ENCODE peak calls at places on chromosomes 6 and 20, in five cellular contexts. K is A549, B is prostate gland, I is testis, J is tibial nerve. S is an unnamed sample.
A peak's percentile ranks its signal among the peaks of the same experiment; 100 is the strongest.

GRCh38 chr20:51700809-51701285 is 67.3 kb downstream of the ATP9A start:
- DNase-seq in K (peak; percentile 52), B (peak; percentile 42), I (peak; percentile 42), J (peak; percentile 38), S (peak; percentile 33)

GRCh38 chr6:16361861-16362260 is 123.5 kb downstream of the GMPR start:
- DNase-seq in K (no peak), B (no peak), I (no peak), J (no peak), S (peak; percentile 34)

GRCh38 chr20:12570371-12570770 is 438.4 kb upstream of the SPTLC3 start:
- DNase-seq in K (peak; percentile 17), B (no peak), I (peak; percentile 72), J (no peak), S (peak; percentile 7)

GRCh38 chr6:159342146-159342545 is 172.9 kb downstream of the FNDC1 start:
- DNase-seq in K (no peak), B (no peak), I (no peak), J (no peak), S (no peak)

GRCh38 chr20:16865406-16865805 is 117.2 kb downstream of the OTOR start:
- DNase-seq in K (no peak), B (no peak), I (no peak), J (no peak), S (no peak)

GRCh38 chr6:154410619-154411044 is 54.0 kb upstream of the IPCEF1 start:
- DNase-seq in K (peak; percentile 60), B (peak; percentile 40), I (peak; percentile 68), J (peak; percentile 43), S (peak; percentile 66)

GRCh38 chr6:447381-448165 is 56.0 kb downstream of the IRF4 start:
- DNase-seq in K (no peak), B (no peak), I (peak; percentile 14), J (no peak), S (no peak)

GRCh38 chr6:154594474-154595198 is 84.2 kb upstream of the CNKSR3 start:
- DNase-seq in K (no peak), B (no peak), I (no peak), J (no peak), S (no peak)

GRCh38 chr6:47187108-47187507 is 122.6 kb downstream of the TNFRSF21 start:
- DNase-seq in K (no peak), B (no peak), I (no peak), J (no peak), S (no peak)

GRCh38 chr6:91879346-91879995 is 1292.6 kb upstream of the MAP3K7 start:
- DNase-seq in K (no peak), B (no peak), I (no peak), J (no peak), S (no peak)

GRCh38 chr6:45589367-45589766 is 211.6 kb upstream of the SUPT3H start:
- DNase-seq in K (no peak), B (no peak), I (no peak), J (no peak), S (no peak)

GRCh38 chr6:34469499-34469898 is 3.6 kb downstream of the PACSIN1 start:
- DNase-seq in K (no peak), B (no peak), I (no peak), J (no peak), S (no peak)

GRCh38 chr6:74749211-74750142 is 456.4 kb downstream of the COL12A1 start:
- DNase-seq in K (no peak), B (no peak), I (no peak), J (no peak), S (no peak)

GRCh38 chr6:88209301-88209700 is 43.2 kb upstream of the CNR1 start:
- DNase-seq in K (no peak), B (no peak), I (no peak), J (no peak), S (no peak)

GRCh38 chr6:30682181-30683117 is 4.0 kb downstream of the PPP1R18 start:
- DNase-seq in K (peak; percentile 41), B (no peak), I (peak; percentile 62), J (peak; percentile 59), S (peak; percentile 61)

GRCh38 chr20:21102252-21102609 is 3.9 kb downstream of the LINC00237 start:
- DNase-seq in K (no peak), B (no peak), I (peak; percentile 38), J (no peak), S (no peak)

GRCh38 chr6:45430590-45431202 is 53.0 kb upstream of the SUPT3H start:
- DNase-seq in K (no peak), B (no peak), I (no peak), J (no peak), S (no peak)

GRCh38 chr6:106535012-106535411 is 94.3 kb downstream of the RTN4IP1 start:
- DNase-seq in K (no peak), B (no peak), I (no peak), J (no peak), S (no peak)

GRCh38 chr6:106536357-106536756 is 92.9 kb downstream of the RTN4IP1 start:
- DNase-seq in K (no peak), B (no peak), I (no peak), J (no peak), S (no peak)

GRCh38 chr6:106536863-106537262 is 92.4 kb downstream of the RTN4IP1 start:
- DNase-seq in K (no peak), B (no peak), I (no peak), J (no peak), S (no peak)

GRCh38 chr6:106533079-106533478 is 96.2 kb downstream of the RTN4IP1 start:
- DNase-seq in K (no peak), B (no peak), I (no peak), J (no peak), S (no peak)

DNA sequence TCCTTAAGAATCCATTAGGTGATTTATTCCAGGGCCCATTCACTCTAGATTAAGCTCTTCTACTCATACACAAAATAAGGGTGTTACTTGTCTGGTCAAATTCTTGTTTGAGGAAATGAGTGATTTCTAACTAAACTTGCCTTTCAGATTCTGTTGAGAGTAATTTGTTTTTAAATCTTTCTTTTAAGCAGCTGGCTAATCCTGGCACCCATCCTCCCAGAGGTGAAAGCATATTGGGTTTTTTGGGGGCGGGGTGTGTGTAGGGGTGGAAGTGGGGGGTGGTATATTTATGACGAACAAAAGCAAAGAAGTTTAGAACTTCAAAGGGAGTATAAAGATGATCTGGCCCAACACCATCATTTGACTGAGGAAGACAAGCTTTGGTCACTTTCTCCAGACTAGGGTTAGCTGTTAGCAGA is 94.7 kb downstream of the RTN4IP1 start:
- DNase-seq in K (no peak), B (no peak), I (no peak), J (no peak), S (no peak)
- TF ChIP-seq CTCF in K (no peak), B (no peak), I (no peak), J (no peak), S (no peak)

DNA sequence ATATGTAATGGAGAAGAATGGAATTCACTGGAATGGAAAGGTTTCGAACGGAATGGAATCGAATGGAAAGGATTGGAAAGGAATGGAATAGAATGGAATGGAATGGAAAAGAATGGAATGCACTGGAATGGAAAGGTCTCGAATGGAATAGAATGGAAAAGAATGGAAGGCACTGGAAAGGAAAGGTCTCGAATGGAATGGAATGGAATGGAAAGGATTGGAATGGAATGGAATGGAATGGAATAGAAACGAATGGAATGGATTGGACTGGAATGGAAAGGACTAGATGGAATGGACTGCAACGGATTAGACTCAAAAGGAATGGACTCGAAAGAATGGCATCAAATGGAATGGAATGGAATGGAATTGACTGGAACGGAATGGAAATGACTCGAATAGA is 20.5 kb upstream of the DEFB115 start:
- DNase-seq in K (no peak), B (no peak), I (no peak), J (no peak), S (no peak)
- H3K4me3 ChIP-seq in K (no peak overlapping the region), B (no peak overlapping the region), I (no peak overlapping the region), J (no peak overlapping the region), S (no peak overlapping the region)

GRCh38 chr20:43540673-43541060 is 18.2 kb upstream of the SGK2 start:
- DNase-seq in K (no peak), B (no peak), I (no peak), J (no peak), S (no peak)
- TF ChIP-seq POLR2A in K (no peak), B (no peak), I (no peak), J (no peak), S (no peak)

GRCh38 chr20:19646963-19647362 is 111.1 kb upstream of the RIN2 start:
- DNase-seq in K (no peak), B (no peak), I (no peak), J (no peak), S (no peak)

GRCh38 chr20:19652591-19653026 is 105.4 kb upstream of the RIN2 start:
- DNase-seq in K (no peak), B (no peak), I (no peak), J (no peak), S (no peak)

GRCh38 chr20:19649041-19649440 is 109.0 kb upstream of the RIN2 start:
- DNase-seq in K (no peak), B (no peak), I (no peak), J (no peak), S (no peak)

GRCh38 chr20:19644085-19644484 is 114.0 kb upstream of the RIN2 start:
- DNase-seq in K (no peak), B (no peak), I (no peak), J (no peak), S (no peak)

GRCh38 chr20:19647992-19648391 is 110.1 kb upstream of the RIN2 start:
- DNase-seq in K (no peak), B (no peak), I (no peak), J (no peak), S (no peak)
- TF ChIP-seq CTCF in K (no peak), B (no peak), I (no peak), J (no peak), S (no peak)

DNA sequence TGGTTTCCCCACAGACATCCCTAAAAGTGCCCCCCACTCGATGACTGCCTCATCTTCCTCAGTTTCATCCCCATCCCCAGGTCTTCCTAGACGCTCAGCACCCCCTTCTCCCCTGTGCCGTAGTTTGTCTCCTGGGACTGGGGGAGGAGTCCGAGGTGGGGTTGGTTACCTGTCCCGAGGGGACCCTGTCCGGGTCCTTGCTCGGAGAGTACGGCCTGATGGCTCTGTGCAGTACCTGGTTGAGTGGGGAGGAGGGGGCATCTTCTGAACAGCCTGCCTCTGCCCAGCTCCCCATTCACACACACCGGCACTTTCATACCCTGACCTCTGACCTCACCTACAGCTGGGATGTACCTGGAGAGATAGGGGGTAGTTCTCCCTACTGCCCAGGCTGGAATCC is 2.1 kb downstream of the CUTA start:
- DNase-seq in K (no peak), B (no peak), I (no peak), J (no peak), S (no peak)
- H3K4me3 ChIP-seq in K (no peak overlapping the region), B (no peak overlapping the region), I (no peak overlapping the region), J (no peak overlapping the region), S (no peak overlapping the region)

GRCh38 chr6:33081098-33081824 is 5.5 kb downstream of the HLA-DPB1 start:
- DNase-seq in K (no peak), B (no peak), I (no peak), J (no peak), S (no peak)
- TF ChIP-seq POLR2A in K (no peak), B (no peak), I (no peak), J (no peak), S (no peak)

GRCh38 chr6:133837801-133838349 is 51.0 kb upstream of the TCF21 start:
- DNase-seq in K (peak; percentile 28), B (peak; percentile 33), I (peak; percentile 88), J (peak; percentile 48), S (peak; percentile 74)
- TF ChIP-seq CTCF in K (peak; percentile 89), B (peak; percentile 74), I (peak; percentile 75), J (peak; percentile 58), S (peak; percentile 68)

GRCh38 chr6:137878810-137879285 is 11.8 kb downstream of the TNFAIP3 start:
- DNase-seq in K (no peak), B (peak; percentile 19), I (no peak), J (no peak), S (peak; percentile 88)
- H3K4me3 ChIP-seq in K (no peak overlapping the region), B (no peak overlapping the region), I (no peak overlapping the region), J (no peak overlapping the region), S (no peak overlapping the region)